ENCODE peak calls at places on chromosome 22, in eight cellular contexts. J is breast epithelium; N is sciatic nerve; Q is left ventricle myocardium inferior; M is endothelial cell; L is activated CD4-positive, alpha-beta memory T cell treated with anti-CD3 and anti-CD28 coated beads, Interleukin-2, amount 10 ng/mL, durations not matched to agents 7 days and 5 days; O is kidney; F is kidney tubule cell. I is an unnamed sample.

GRCh38 chr22:20031732-20032406 is 11.0 kb downstream of the TANGO2 start:
- DNase-seq in J (no peak), N (no peak), Q (no peak), M (no peak), L (peak), O (no peak), F (no peak), I (no peak)

GRCh38 chr22:32203181-32204105 is 1.4 kb downstream of the RFPL2 start:
- DNase-seq in J (no peak), N (no peak), Q (no peak), M (no peak), L (peak), O (no peak), F (no peak), I (no peak)

GRCh38 chr22:30392661-30393321 is 4.0 kb upstream of the SEC14L2 start:
- DNase-seq in J (no peak), N (no peak), Q (no peak), M (no peak), L (no peak), O (peak), F (peak), I (no peak)

GRCh38 chr22:32401486-32401885 is 10.6 kb downstream of the RTCB start:
- DNase-seq in J (no peak), N (no peak), Q (no peak), M (no peak), L (no peak), O (no peak), F (no peak), I (no peak)

GRCh38 chr22:31271485-31271884 is 20.8 kb downstream of the PIK3IP1 start:
- DNase-seq in J (no peak), N (no peak), Q (no peak), M (no peak), L (no peak), O (no peak), F (peak), I (no peak)

GRCh38 chr22:16774911-16775529 is 50.2 kb downstream of the XKR3 start:
- DNase-seq in J (no peak), N (no peak), Q (no peak), M (no peak), L (no peak), O (no peak), F (peak), I (no peak)

GRCh38 chr22:40533712-40534378 is 102.7 kb downstream of the MRTFA start:
- DNase-seq in J (no peak), N (no peak), Q (no peak), M (no peak), L (peak), O (no peak), F (peak), I (no peak)

GRCh38 chr22:42431401-42432019 is 693 bp downstream of the NFAM1 start:
- DNase-seq in J (no peak), N (no peak), Q (no peak), M (no peak), L (no peak), O (no peak), F (no peak), I (no peak)

GRCh38 chr22:49966716-49967332 is 6.3 kb downstream of the PIM3 start:
- DNase-seq in J (peak), N (peak), Q (peak), M (peak), L (no peak), O (peak), F (no peak), I (no peak)

GRCh38 chr22:45425531-45426265 is 12.2 kb downstream of the RIBC2 start:
- DNase-seq in J (no peak), N (no peak), Q (no peak), M (no peak), L (no peak), O (peak), F (no peak), I (no peak)

GRCh38 chr22:21947040-21948014 is 5.3 kb downstream of the PPM1F start:
- DNase-seq in J (no peak), N (peak), Q (no peak), M (peak), L (no peak), O (no peak), F (peak), I (no peak)

GRCh38 chr22:19981961-19982920 is 34.4 kb downstream of the ARVCF start:
- DNase-seq in J (no peak), N (no peak), Q (no peak), M (no peak), L (no peak), O (peak), F (no peak), I (no peak)

GRCh38 chr22:43398910-43399309 is 12.9 kb upstream of the MPPED1 start:
- DNase-seq in J (no peak), N (no peak), Q (no peak), M (no peak), L (no peak), O (peak), F (no peak), I (no peak)

GRCh38 chr22:22935546-22936157 is 48.0 kb downstream of the IGLL5 start:
- DNase-seq in J (no peak), N (no peak), Q (no peak), M (no peak), L (no peak), O (peak), F (no peak), I (no peak)

GRCh38 chr22:35835998-35836691 is 118.5 kb downstream of the APOL5 start:
- DNase-seq in J (peak), N (no peak), Q (peak), M (no peak), L (no peak), O (no peak), F (peak), I (no peak)

GRCh38 chr22:45248832-45249561 is 8.3 kb upstream of the KIAA0930 start:
- DNase-seq in J (no peak), N (no peak), Q (no peak), M (no peak), L (no peak), O (peak), F (peak), I (no peak)